ENCODE peak calls at places on chromosome 6, in eight cellular contexts. F is activated CD4-positive, alpha-beta T cell treated with anti-CD3 and anti-CD28 coated beads, Interleukin-2, amount 50 U/mL, for 1 hour; V is epithelial cell of prostate; H is cardiac fibroblast; Q is RKO; W is C1 segment of cervical spinal cord; T is Panc1; P is AG04449. N is an unnamed sample.

GRCh38 chr6:144190593-144190992 is 40.3 kb downstream of the STX11 start:
- DNase-seq in F (no peak), V (peak), H (peak), Q (peak), W (no peak), T (no peak), P (no peak), N (peak)

GRCh38 chr6:137775720-137776119 is 91.3 kb upstream of the TNFAIP3 start:
- DNase-seq in F (no peak), V (no peak), H (peak), Q (no peak), W (no peak), T (no peak), P (no peak), N (no peak)

GRCh38 chr6:54195637-54196036 is 84.4 kb downstream of the MLIP start:
- DNase-seq in F (no peak), V (no peak), H (no peak), Q (no peak), W (no peak), T (no peak), P (no peak), N (no peak)

GRCh38 chr6:151389640-151390275 is 1.6 kb downstream of the ZBTB2 start:
- DNase-seq in F (no peak), V (no peak), H (peak), Q (peak), W (peak), T (no peak), P (no peak), N (peak)

GRCh38 chr6:6583836-6584235 is 4.7 kb upstream of the LY86 start:
- DNase-seq in F (no peak), V (no peak), H (no peak), Q (peak), W (no peak), T (no peak), P (no peak), N (no peak)

GRCh38 chr6:47651505-47651944 is 46.9 kb upstream of the ADGRF4 start:
- DNase-seq in F (no peak), V (no peak), H (peak), Q (peak), W (no peak), T (no peak), P (no peak), N (peak)

GRCh38 chr6:51049983-51050877 is 231.6 kb downstream of the TFAP2B start:
- DNase-seq in F (no peak), V (peak), H (no peak), Q (no peak), W (peak), T (no peak), P (no peak), N (peak)

GRCh38 chr6:170295519-170296422 is 4.9 kb upstream of the DLL1 start:
- DNase-seq in F (peak), V (no peak), H (no peak), Q (no peak), W (no peak), T (no peak), P (no peak), N (peak)

GRCh38 chr6:107489636-107490567 is at the start of gene SOBP:
- DNase-seq in F (peak), V (no peak), H (peak), Q (peak), W (peak), T (no peak), P (no peak), N (peak)

GRCh38 chr6:143556529-143556928 is 45.0 kb upstream of the FUCA2 start:
- DNase-seq in F (no peak), V (no peak), H (peak), Q (peak), W (no peak), T (no peak), P (peak), N (peak)

GRCh38 chr6:24660100-24660499 is 6.6 kb downstream of the TDP2 start:
- DNase-seq in F (no peak), V (no peak), H (no peak), Q (no peak), W (no peak), T (no peak), P (no peak), N (no peak)

GRCh38 chr6:35601331-35602132 is 87.2 kb downstream of the FKBP5 start:
- DNase-seq in F (peak), V (no peak), H (peak), Q (no peak), W (peak), T (no peak), P (no peak), N (peak)

GRCh38 chr6:5672581-5673011 is 334.1 kb downstream of the NRN1 start:
- DNase-seq in F (no peak), V (peak), H (peak), Q (peak), W (peak), T (no peak), P (peak), N (peak)

GRCh38 chr6:139711714-139712585 is 337.5 kb upstream of the CITED2 start:
- DNase-seq in F (no peak), V (no peak), H (peak), Q (no peak), W (no peak), T (no peak), P (no peak), N (peak)

GRCh38 chr6:144566868-144567615 is 281.9 kb downstream of the UTRN start:
- DNase-seq in F (no peak), V (no peak), H (peak), Q (no peak), W (no peak), T (no peak), P (no peak), N (no peak)

GRCh38 chr6:79461205-79461604 is 76.0 kb downstream of the LCA5 start:
- DNase-seq in F (no peak), V (no peak), H (peak), Q (no peak), W (peak), T (no peak), P (no peak), N (no peak)

GRCh38 chr6:23228439-23229024 is 659.2 kb downstream of the HDGFL1 start:
- DNase-seq in F (no peak), V (no peak), H (no peak), Q (no peak), W (no peak), T (no peak), P (no peak), N (no peak)

GRCh38 chr6:11389977-11390376 is 147.6 kb upstream of the TMEM170B start:
- DNase-seq in F (no peak), V (peak), H (no peak), Q (no peak), W (no peak), T (no peak), P (no peak), N (no peak)

GRCh38 chr6:146866731-146867414 is 268.1 kb downstream of the ADGB start:
- DNase-seq in F (no peak), V (no peak), H (no peak), Q (no peak), W (no peak), T (no peak), P (no peak), N (no peak)

GRCh38 chr6:18246205-18246604 is 18.1 kb downstream of the DEK start:
- DNase-seq in F (no peak), V (no peak), H (no peak), Q (no peak), W (no peak), T (no peak), P (no peak), N (no peak)

GRCh38 chr6:11263185-11263817 is 30.8 kb upstream of the NEDD9 start:
- DNase-seq in F (no peak), V (peak), H (peak), Q (peak), W (no peak), T (peak), P (no peak), N (peak)

GRCh38 chr6:121794630-121795029 is 359.2 kb downstream of the GJA1 start:
- DNase-seq in F (no peak), V (peak), H (peak), Q (peak), W (no peak), T (peak), P (peak), N (peak)

GRCh38 chr6:141829566-141829965 is 303.2 kb upstream of the GJE1 start:
- DNase-seq in F (no peak), V (no peak), H (no peak), Q (no peak), W (no peak), T (no peak), P (no peak), N (no peak)

GRCh38 chr6:28497893-28498292 is 17.7 kb downstream of the GPX6 start:
- DNase-seq in F (no peak), V (no peak), H (no peak), Q (no peak), W (no peak), T (no peak), P (no peak), N (no peak)

GRCh38 chr6:114080891-114081510 is 110.1 kb upstream of the HDAC2 start:
- DNase-seq in F (no peak), V (no peak), H (peak), Q (no peak), W (no peak), T (no peak), P (no peak), N (peak)

GRCh38 chr6:16769986-16770376 is 8.7 kb upstream of the ATXN1 start:
- DNase-seq in F (no peak), V (no peak), H (peak), Q (no peak), W (no peak), T (no peak), P (no peak), N (peak)

GRCh38 chr6:16766043-16766521 is 4.8 kb upstream of the ATXN1 start:
- DNase-seq in F (no peak), V (no peak), H (peak), Q (peak), W (no peak), T (peak), P (peak), N (peak)

GRCh38 chr6:31614674-31615578 is at the start of gene AIF1:
- DNase-seq in F (no peak), V (no peak), H (no peak), Q (no peak), W (no peak), T (no peak), P (no peak), N (no peak)

GRCh38 chr6:25446815-25447569 is 167.8 kb downstream of the CARMIL1 start:
- DNase-seq in F (no peak), V (no peak), H (no peak), Q (no peak), W (no peak), T (no peak), P (no peak), N (no peak)

GRCh38 chr6:109690373-109690739 is 646 bp downstream of the AK9 start:
- DNase-seq in F (peak), V (no peak), H (no peak), Q (peak), W (no peak), T (no peak), P (no peak), N (peak)